ENCODE peak calls at places on chromosomes 13 and 19, in four cellular contexts. One of them, this sample, is unnamed.

GRCh38 chr13:97976551-97977375 is 23.3 kb downstream of the IPO5 start:
- DNase-seq in GM12878: no peak
- DNase-seq in K562: peak; percentile 48
- DNase-seq in HepG2: no peak
- DNase-seq in this sample: peak; percentile 40

GRCh38 chr19:16324384-16325160 is at the start of gene KLF2:
- DNase-seq in HepG2: peak; percentile 28
- DNase-seq in GM12878: no peak
- DNase-seq in K562: peak; percentile 93
- DNase-seq in this sample: peak; percentile 83

GRCh38 chr19:23718802-23719201 is 31.8 kb upstream of the ZNF675 start:
- DNase-seq in HepG2: no peak
- DNase-seq in GM12878: no peak
- DNase-seq in K562: no peak
- DNase-seq in this sample: no peak

GRCh38 chr13:51643114-51643881 is 59.0 kb downstream of the WDFY2 start:
- DNase-seq in HepG2: peak; percentile 39
- DNase-seq in K562: no peak
- DNase-seq in GM12878: no peak
- DNase-seq in this sample: no peak

GRCh38 chr19:10116085-10116865 is 3.4 kb downstream of the EIF3G start:
- DNase-seq in K562: no peak
- DNase-seq in GM12878: no peak
- DNase-seq in HepG2: no peak
- DNase-seq in this sample: no peak

GRCh38 chr19:18434411-18435184 is 3.3 kb downstream of the ISYNA1 start:
- DNase-seq in HepG2: no peak
- DNase-seq in GM12878: no peak
- DNase-seq in K562: no peak
- DNase-seq in this sample: no peak

GRCh38 chr19:5456836-5457200 is 1.6 kb downstream of the ZNRF4 start:
- DNase-seq in HepG2: no peak
- DNase-seq in GM12878: no peak
- DNase-seq in K562: no peak
- DNase-seq in this sample: no peak

GRCh38 chr19:49347835-49348234 is 12.6 kb downstream of the CD37 start:
- DNase-seq in HepG2: peak; percentile 44
- DNase-seq in GM12878: no peak
- DNase-seq in K562: peak; percentile 67
- DNase-seq in this sample: peak; percentile 58

GRCh38 chr19:1066748-1067340 is at the start of gene ARHGAP45:
- DNase-seq in K562: peak; percentile 80
- DNase-seq in GM12878: no peak
- DNase-seq in HepG2: no peak
- DNase-seq in this sample: peak; percentile 42

GRCh38 chr19:3027981-3028304 is 1.1 kb downstream of the TLE2 start:
- DNase-seq in HepG2: no peak
- DNase-seq in K562: no peak
- DNase-seq in GM12878: no peak
- DNase-seq in this sample: no peak

GRCh38 chr13:56352356-56352755 is 788.4 kb upstream of the PRR20A start:
- DNase-seq in HepG2: no peak
- DNase-seq in K562: no peak
- DNase-seq in GM12878: no peak
- DNase-seq in this sample: no peak

GRCh38 chr19:56015756-56016155 is 29.2 kb downstream of the NLRP5 start:
- DNase-seq in K562: peak; percentile 22
- DNase-seq in HepG2: peak; percentile 16
- DNase-seq in GM12878: no peak
- DNase-seq in this sample: no peak

GRCh38 chr13:114128624-114129522 is 3.5 kb downstream of the RASA3 start:
- DNase-seq in K562: peak; percentile 71
- DNase-seq in GM12878: peak; percentile 81
- DNase-seq in HepG2: no peak
- DNase-seq in this sample: no peak

GRCh38 chr19:1651548-1652394 is 644 bp downstream of the TCF3 start:
- DNase-seq in GM12878: no peak
- DNase-seq in HepG2: no peak
- DNase-seq in K562: peak; percentile 67
- DNase-seq in this sample: peak; percentile 28

GRCh38 chr13:51995677-51996551 is 15.3 kb downstream of the ATP7B start:
- DNase-seq in GM12878: no peak
- DNase-seq in HepG2: no peak
- DNase-seq in K562: peak; percentile 39
- DNase-seq in this sample: peak; percentile 53

GRCh38 chr13:110010433-110011135 is 224.2 kb upstream of the IRS2 start:
- DNase-seq in GM12878: no peak
- DNase-seq in K562: no peak
- DNase-seq in HepG2: no peak
- DNase-seq in this sample: no peak

GRCh38 chr19:40320558-40320935 is 27.6 kb downstream of the C19orf47 start:
- DNase-seq in GM12878: no peak
- DNase-seq in HepG2: no peak
- DNase-seq in K562: no peak
- DNase-seq in this sample: no peak

GRCh38 chr19:18853755-18854427 is 22.1 kb downstream of the UPF1 start:
- DNase-seq in GM12878: no peak
- DNase-seq in HepG2: no peak
- DNase-seq in K562: no peak
- DNase-seq in this sample: no peak

GRCh38 chr19:39843919-39844793 is 2.0 kb downstream of the FBL start:
- DNase-seq in K562: no peak
- DNase-seq in GM12878: no peak
- DNase-seq in HepG2: peak; percentile 51
- DNase-seq in this sample: peak; percentile 33

GRCh38 chr13:33745370-33746324 is 72.3 kb upstream of the RFC3 start:
- DNase-seq in K562: no peak
- DNase-seq in GM12878: no peak
- DNase-seq in HepG2: no peak
- DNase-seq in this sample: no peak

GRCh38 chr19:28869459-28869858 is 343.5 kb downstream of the UQCRFS1 start:
- DNase-seq in K562: no peak
- DNase-seq in GM12878: peak; percentile 4
- DNase-seq in HepG2: no peak
- DNase-seq in this sample: no peak

GRCh38 chr19:18300930-18301717 is 19.7 kb upstream of the JUND start:
- DNase-seq in HepG2: no peak
- DNase-seq in GM12878: no peak
- DNase-seq in K562: peak; percentile 60
- DNase-seq in this sample: no peak

GRCh38 chr19:44570984-44571684 is 41.7 kb upstream of the CEACAM20 start:
- DNase-seq in K562: peak; percentile 67
- DNase-seq in GM12878: no peak
- DNase-seq in HepG2: peak; percentile 80
- DNase-seq in this sample: peak; percentile 71

GRCh38 chr19:34253711-34254551 is 423 bp upstream of the GARRE1 start:
- DNase-seq in GM12878: no peak
- DNase-seq in HepG2: peak; percentile 66
- DNase-seq in K562: no peak
- DNase-seq in this sample: no peak

GRCh38 chr19:7851623-7852500 is 21.8 kb downstream of the EVI5L start:
- DNase-seq in GM12878: no peak
- DNase-seq in HepG2: no peak
- DNase-seq in K562: no peak
- DNase-seq in this sample: no peak

GRCh38 chr19:38430931-38431330 is 2.6 kb upstream of the RYR1 start:
- DNase-seq in K562: no peak
- DNase-seq in GM12878: no peak
- DNase-seq in HepG2: no peak
- DNase-seq in this sample: no peak

GRCh38 chr13:31930901-31931522 is 100.6 kb upstream of the FRY start:
- DNase-seq in HepG2: no peak
- DNase-seq in K562: no peak
- DNase-seq in GM12878: peak; percentile 70
- DNase-seq in this sample: no peak

GRCh38 chr19:38780443-38780842 is 7.1 kb upstream of the LGALS7 start:
- DNase-seq in K562: no peak
- DNase-seq in GM12878: no peak
- DNase-seq in HepG2: no peak
- DNase-seq in this sample: no peak

GRCh38 chr19:38949580-38950367 is 19.0 kb downstream of the MRPS12 start:
- DNase-seq in HepG2: no peak
- DNase-seq in GM12878: no peak
- DNase-seq in K562: no peak
- DNase-seq in this sample: no peak

GRCh38 chr13:36341718-36342117 is 4.5 kb downstream of the SPART start:
- DNase-seq in K562: no peak
- DNase-seq in GM12878: no peak
- DNase-seq in HepG2: no peak
- DNase-seq in this sample: no peak

GRCh38 chr19:57949702-57950101 is 2.2 kb upstream of the ZNF256 start:
- DNase-seq in K562: no peak
- DNase-seq in GM12878: no peak
- DNase-seq in HepG2: no peak
- DNase-seq in this sample: no peak

GRCh38 chr13:40388617-40389016 is 277.8 kb downstream of the FOXO1 start:
- DNase-seq in HepG2: no peak
- DNase-seq in GM12878: peak; percentile 70
- DNase-seq in K562: no peak
- DNase-seq in this sample: no peak

GRCh38 chr13:36848228-36848982 is 29.4 kb downstream of the RFXAP start:
- DNase-seq in GM12878: no peak
- DNase-seq in K562: no peak
- DNase-seq in HepG2: no peak
- DNase-seq in this sample: no peak

GRCh38 chr19:41175825-41176734 is 16.9 kb upstream of the CYP2S1 start:
- DNase-seq in HepG2: peak; percentile 96
- DNase-seq in GM12878: no peak
- DNase-seq in K562: no peak
- DNase-seq in this sample: no peak

GRCh38 chr13:45833663-45834062 is 17.9 kb downstream of the SIAH3 start:
- DNase-seq in HepG2: no peak
- DNase-seq in GM12878: no peak
- DNase-seq in K562: no peak
- DNase-seq in this sample: no peak

GRCh38 chr13:76523740-76524382 is 362.3 kb downstream of the KCTD12 start:
- DNase-seq in K562: no peak
- DNase-seq in GM12878: no peak
- DNase-seq in HepG2: no peak
- DNase-seq in this sample: no peak

GRCh38 chr19:12779162-12779993 is 4.0 kb upstream of the HOOK2 start:
- DNase-seq in K562: peak; percentile 41
- DNase-seq in GM12878: no peak
- DNase-seq in HepG2: peak; percentile 61
- DNase-seq in this sample: no peak

GRCh38 chr13:110166598-110166997 is 140.4 kb downstream of the COL4A1 start:
- DNase-seq in HepG2: no peak
- DNase-seq in GM12878: no peak
- DNase-seq in K562: no peak
- DNase-seq in this sample: no peak

GRCh38 chr19:4375620-4376228 is 24.6 kb downstream of the SH3GL1 start:
- DNase-seq in K562: peak; percentile 70
- DNase-seq in HepG2: peak; percentile 51
- DNase-seq in GM12878: peak; percentile 90
- DNase-seq in this sample: peak; percentile 55
- TF ChIP-seq FOXM1 in K562: no peak
- TF ChIP-seq FOXM1 in HepG2: no peak
- TF ChIP-seq FOXM1 in GM12878: no peak
- TF ChIP-seq FOXM1 in this sample: no peak

GRCh38 chr13:111262715-111263114 is 57.7 kb upstream of the TEX29 start:
- DNase-seq in HepG2: no peak
- DNase-seq in K562: no peak
- DNase-seq in GM12878: no peak
- DNase-seq in this sample: no peak
- TF ChIP-seq BHLHE40 in HepG2: no peak
- TF ChIP-seq BHLHE40 in K562: no peak
- TF ChIP-seq BHLHE40 in GM12878: no peak
- TF ChIP-seq BHLHE40 in this sample: no peak

GRCh38 chr13:64276232-64276631 is 2860.6 kb upstream of the PCDH20 start:
- DNase-seq in GM12878: no peak
- DNase-seq in HepG2: no peak
- DNase-seq in K562: no peak
- DNase-seq in this sample: no peak

GRCh38 chr13:64274481-64275217 is 2859.0 kb upstream of the PCDH20 start:
- DNase-seq in K562: peak; percentile 51
- DNase-seq in GM12878: no peak
- DNase-seq in HepG2: no peak
- DNase-seq in this sample: no peak

GRCh38 chr13:64273780-64274179 is 2858.1 kb upstream of the PCDH20 start:
- DNase-seq in HepG2: no peak
- DNase-seq in K562: no peak
- DNase-seq in GM12878: no peak
- DNase-seq in this sample: no peak

GRCh38 chr13:64277097-64277496 is 2861.4 kb upstream of the PCDH20 start:
- DNase-seq in K562: no peak
- DNase-seq in HepG2: no peak
- DNase-seq in GM12878: no peak
- DNase-seq in this sample: no peak

GRCh38 chr13:64272681-64273080 is 2857.0 kb upstream of the PCDH20 start:
- DNase-seq in K562: no peak
- DNase-seq in HepG2: no peak
- DNase-seq in GM12878: no peak
- DNase-seq in this sample: no peak
- TF ChIP-seq FOXM1 in K562: no peak
- TF ChIP-seq FOXM1 in HepG2: no peak
- TF ChIP-seq FOXM1 in GM12878: no peak
- TF ChIP-seq FOXM1 in this sample: no peak

GRCh38 chr13:26880741-26881140 is 120.2 kb upstream of the GPR12 start:
- DNase-seq in GM12878: no peak
- DNase-seq in HepG2: no peak
- DNase-seq in K562: no peak
- DNase-seq in this sample: no peak
- TF ChIP-seq BHLHE40 in GM12878: no peak
- TF ChIP-seq BHLHE40 in HepG2: no peak
- TF ChIP-seq BHLHE40 in K562: no peak
- TF ChIP-seq BHLHE40 in this sample: no peak

This sample was measured in HEK293T.